ENCODE peak calls at places on chromosomes 4 and X, in seven cellular contexts. Q is G401, E is pancreas, Z is glomerular endothelial cell, F is NB4, R is kidney tubule cell, C is AML-193. P is an unnamed sample.

GRCh38 chr4:57602133-57602532 is 491.9 kb upstream of the IGFBP7 start:
- DNase-seq in Q (no peak), E (no peak), Z (no peak), F (no peak), R (no peak), C (no peak), P (no peak)

GRCh38 chr4:79611026-79611425 is 203.0 kb upstream of the GK2 start:
- DNase-seq in Q (no peak), E (no peak), Z (no peak), F (no peak), R (peak), C (no peak), P (no peak)

GRCh38 chr4:65791807-65792308 is 121.6 kb upstream of the EPHA5 start:
- DNase-seq in Q (peak), E (no peak), Z (no peak), F (peak), R (no peak), C (no peak), P (no peak)

GRCh38 chrX:39492495-39493162 is 605.1 kb downstream of the BCOR start:
- DNase-seq in Q (peak), E (no peak), Z (no peak), F (peak), R (no peak), C (peak), P (peak)

GRCh38 chr4:26860922-26861433 is 337 bp downstream of the STIM2 start:
- DNase-seq in Q (no peak), E (peak), Z (no peak), F (peak), R (peak), C (peak), P (no peak)

GRCh38 chrX:45806410-45807121 is 605.9 kb upstream of the DIPK2B start:
- DNase-seq in Q (no peak), E (no peak), Z (no peak), F (peak), R (peak), C (no peak), P (no peak)

GRCh38 chr4:122045533-122045932 is 93.7 kb upstream of the TRPC3 start:
- DNase-seq in Q (peak), E (no peak), Z (peak), F (no peak), R (peak), C (peak), P (no peak)

GRCh38 chr4:99664703-99665102 is 7.1 kb upstream of the C4orf54 start:
- DNase-seq in Q (no peak), E (no peak), Z (no peak), F (no peak), R (no peak), C (no peak), P (no peak)

GRCh38 chr4:125085-125820 is 952 bp downstream of the ZNF718 start:
- DNase-seq in Q (peak), E (peak), Z (no peak), F (peak), R (peak), C (peak), P (no peak)

GRCh38 chrX:115940348-115940747 is 230.2 kb upstream of the AGTR2 start:
- DNase-seq in Q (no peak), E (no peak), Z (no peak), F (no peak), R (no peak), C (no peak), P (no peak)

GRCh38 chr4:83082777-83083176 is 31.8 kb downstream of the PLAC8 start:
- DNase-seq in Q (no peak), E (no peak), Z (no peak), F (peak), R (peak), C (peak), P (no peak)

GRCh38 chr4:39045791-39046221 is 13.6 kb upstream of the TMEM156 start:
- DNase-seq in Q (no peak), E (no peak), Z (no peak), F (peak), R (peak), C (peak), P (no peak)

GRCh38 chr4:67928547-67928946 is 34.7 kb downstream of the TMPRSS11A start:
- DNase-seq in Q (no peak), E (no peak), Z (no peak), F (peak), R (peak), C (no peak), P (no peak)

GRCh38 chr4:151223465-151223864 is 53.5 kb upstream of the PRSS48 start:
- DNase-seq in Q (no peak), E (no peak), Z (no peak), F (no peak), R (no peak), C (no peak), P (no peak)

GRCh38 chrX:48854898-48855297 is 19.5 kb upstream of the PCSK1N start:
- DNase-seq in Q (no peak), E (no peak), Z (no peak), F (peak), R (peak), C (peak), P (no peak)

GRCh38 chr4:20598626-20599025 is 101.6 kb upstream of the PACRGL start:
- DNase-seq in Q (no peak), E (no peak), Z (no peak), F (no peak), R (no peak), C (no peak), P (no peak)

GRCh38 chr4:3416821-3417221 is 24.9 kb upstream of the HGFAC start:
- DNase-seq in Q (no peak), E (no peak), Z (no peak), F (no peak), R (no peak), C (no peak), P (no peak)

GRCh38 chr4:109044446-109044845 is 258.0 kb downstream of the COL25A1 start:
- DNase-seq in Q (no peak), E (no peak), Z (no peak), F (no peak), R (no peak), C (no peak), P (no peak)

GRCh38 chr4:100823066-100823992 is 305.5 kb upstream of the EMCN start:
- DNase-seq in Q (no peak), E (no peak), Z (no peak), F (no peak), R (peak), C (no peak), P (no peak)